ENCODE peak calls at places on chromosome 11, in four cellular contexts. J is thoracic aorta, L is kidney epithelial cell, S is astrocyte of the cerebellum. G is an unnamed sample.
A peak's percentile ranks its signal among the peaks of the same experiment; 100 is the strongest.

GRCh38 chr11:46429709-46430108 is 38.1 kb upstream of the CHRM4 start:
- DNase-seq in J (no peak), S (no peak), L (no peak), G (no peak)

GRCh38 chr11:64388911-64389310 is 29.9 kb downstream of the RPS6KA4 start:
- DNase-seq in J (no peak), S (no peak), L (no peak), G (no peak)

GRCh38 chr11:17735823-17736772 is 1.5 kb downstream of the KCNC1 start:
- DNase-seq in J (no peak), L (no peak), S (no peak), G (no peak)

GRCh38 chr11:14357843-14358728 is 897 bp downstream of the RRAS2 start:
- DNase-seq in L (no peak), S (peak; percentile 20), J (no peak), G (peak; percentile 57)

GRCh38 chr11:1772270-1773130 is 8.8 kb upstream of the CTSD start:
- DNase-seq in J (peak; percentile 53), S (peak; percentile 75), L (peak; percentile 91), G (no peak)

GRCh38 chr11:134666273-134667174 is 254.5 kb upstream of the B3GAT1 start:
- DNase-seq in J (no peak), S (no peak), L (no peak), G (no peak)

GRCh38 chr11:34604216-34604615 is 16.7 kb upstream of the EHF start:
- DNase-seq in S (no peak), L (no peak), J (no peak), G (no peak)

GRCh38 chr11:10181811-10182210 is 112.2 kb downstream of the SBF2 start:
- DNase-seq in J (no peak), S (peak; percentile 15), L (peak; percentile 16), G (peak; percentile 16)

GRCh38 chr11:45079075-45079444 is 67.4 kb upstream of the PRDM11 start:
- DNase-seq in S (no peak), L (no peak), J (no peak), G (no peak)

GRCh38 chr11:119416606-119417580 is 6.1 kb downstream of the THY1 start:
- DNase-seq in J (no peak), S (no peak), L (no peak), G (no peak)

GRCh38 chr11:121648306-121648705 is 195.5 kb upstream of the SORL1-AS1 start:
- DNase-seq in L (no peak), J (no peak), S (no peak), G (no peak)

GRCh38 chr11:83087035-83087434 is 15.3 kb upstream of the RAB30 start:
- DNase-seq in L (no peak), J (no peak), S (no peak), G (no peak)

GRCh38 chr11:64120951-64121569 is 44.9 kb downstream of the MACROD1 start:
- DNase-seq in J (no peak), L (no peak), S (no peak), G (no peak)

GRCh38 chr11:27563201-27563600 is 56.6 kb upstream of the LIN7C start:
- DNase-seq in L (no peak), S (no peak), J (no peak), G (no peak)

GRCh38 chr11:19954899-19955298 is 205.4 kb downstream of the DBX1 start:
- DNase-seq in J (no peak), L (no peak), S (no peak), G (no peak)

GRCh38 chr11:75445315-75445953 is 12.4 kb upstream of the KLHL35 start:
- DNase-seq in J (no peak), L (no peak), S (peak; percentile 11), G (peak; percentile 54)

GRCh38 chr11:69218271-69218682 is 62.5 kb downstream of the SMIM38 start:
- DNase-seq in S (no peak), J (no peak), L (no peak), G (no peak)

GRCh38 chr11:3920148-3920852 is 64.8 kb downstream of the STIM1 start:
- DNase-seq in L (no peak), S (no peak), J (no peak), G (peak; percentile 76)

GRCh38 chr11:75626692-75627536 is 41.9 kb downstream of the MAP6 start:
- DNase-seq in L (no peak), S (no peak), J (no peak), G (no peak)

GRCh38 chr11:75507571-75507970 is 18.2 kb downstream of the GDPD5 start:
- DNase-seq in J (no peak), S (no peak), L (no peak), G (no peak)

GRCh38 chr11:68959465-68960298 is 21.1 kb downstream of the MRGPRD start:
- DNase-seq in L (no peak), S (no peak), J (no peak), G (no peak)

GRCh38 chr11:109423860-109424190 is 1.8 kb downstream of the C11orf87 start:
- DNase-seq in L (no peak), S (no peak), J (no peak), G (no peak)

GRCh38 chr11:77127969-77128691 is at the start of gene MYO7A:
- DNase-seq in L (peak; percentile 29), S (no peak), J (no peak), G (no peak)

GRCh38 chr11:20536784-20537183 is 62.6 kb upstream of the SLC6A5 start:
- DNase-seq in J (no peak), L (no peak), S (no peak), G (no peak)

GRCh38 chr11:114847599-114847998 is 169.3 kb downstream of the NXPE2 start:
- DNase-seq in S (no peak), J (no peak), L (no peak), G (no peak)

GRCh38 chr11:120131941-120132644 is 5.8 kb downstream of the TRIM29 start:
- DNase-seq in S (no peak), J (no peak), L (no peak), G (no peak)

GRCh38 chr11:1034456-1035295 is 1.8 kb downstream of the MUC6 start:
- DNase-seq in S (no peak), J (no peak), L (no peak), G (no peak)

GRCh38 chr11:1401656-1402221 is 12.0 kb downstream of the BRSK2 start:
- DNase-seq in L (peak; percentile 10), S (peak; percentile 24), J (no peak), G (peak; percentile 28)

GRCh38 chr11:128894685-128895084 is 3.5 kb downstream of the KCNJ5 start:
- DNase-seq in J (no peak), L (no peak), S (no peak), G (no peak)

GRCh38 chr11:84536456-84536855 is 1090.7 kb downstream of the DLG2 start:
- DNase-seq in J (no peak), L (no peak), S (no peak), G (no peak)

GRCh38 chr11:128886401-128887119 is 4.6 kb upstream of the KCNJ5 start:
- DNase-seq in J (no peak), L (no peak), S (no peak), G (no peak)

GRCh38 chr11:59510917-59511589 is at the start of gene OR4D9:
- DNase-seq in L (no peak), S (no peak), J (no peak), G (peak; percentile 20)

GRCh38 chr11:97269527-97269926 is 879.7 kb downstream of the JRKL start:
- DNase-seq in L (no peak), J (no peak), S (no peak), G (peak; percentile 8)

GRCh38 chr11:61773356-61773755 is 19.0 kb downstream of the TMEM258 start:
- DNase-seq in S (no peak), J (no peak), L (no peak), G (no peak)

GRCh38 chr11:47918882-47919495 is 61.4 kb upstream of the PTPRJ start:
- DNase-seq in S (no peak), L (no peak), J (no peak), G (no peak)

GRCh38 chr11:125457814-125458343 is 38.2 kb downstream of the FEZ1 start:
- DNase-seq in S (peak; percentile 72), L (no peak), J (peak; percentile 32), G (no peak)

GRCh38 chr11:85889676-85890579 is 34.7 kb downstream of the CCDC83 start:
- DNase-seq in S (peak; percentile 74), L (peak; percentile 84), J (no peak), G (no peak)

GRCh38 chr11:111362887-111363411 is 16.1 kb downstream of the POU2AF1 start:
- DNase-seq in S (no peak), J (no peak), L (no peak), G (peak; percentile 6)

DNA sequence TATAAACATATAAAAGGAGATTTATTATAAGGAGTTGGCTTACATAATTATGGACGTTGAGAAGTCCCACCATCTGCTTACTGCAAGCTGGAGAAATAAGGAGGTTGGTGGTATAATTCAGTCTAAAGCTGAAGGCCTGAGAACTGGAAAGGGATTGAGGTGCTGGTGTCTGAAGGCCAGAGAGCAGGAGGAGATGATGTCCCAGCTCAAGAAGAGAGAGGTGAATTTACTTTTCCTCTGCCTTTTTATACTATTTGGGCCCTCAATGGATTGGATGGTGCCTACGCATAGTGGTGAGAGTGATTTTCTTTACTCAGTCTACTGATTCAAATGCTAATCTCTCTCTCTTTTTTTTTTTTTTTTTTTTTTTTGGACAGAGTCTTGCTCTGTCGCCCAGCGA is 1.3 kb upstream of the ZNF202 start:
- DNase-seq in S (no peak), J (no peak), L (no peak), G (no peak)
- H3K4me3 ChIP-seq in S (no peak overlapping the region), J (peak overlapping the region; percentile 96), L (no peak overlapping the region), G (no peak overlapping the region)

DNA sequence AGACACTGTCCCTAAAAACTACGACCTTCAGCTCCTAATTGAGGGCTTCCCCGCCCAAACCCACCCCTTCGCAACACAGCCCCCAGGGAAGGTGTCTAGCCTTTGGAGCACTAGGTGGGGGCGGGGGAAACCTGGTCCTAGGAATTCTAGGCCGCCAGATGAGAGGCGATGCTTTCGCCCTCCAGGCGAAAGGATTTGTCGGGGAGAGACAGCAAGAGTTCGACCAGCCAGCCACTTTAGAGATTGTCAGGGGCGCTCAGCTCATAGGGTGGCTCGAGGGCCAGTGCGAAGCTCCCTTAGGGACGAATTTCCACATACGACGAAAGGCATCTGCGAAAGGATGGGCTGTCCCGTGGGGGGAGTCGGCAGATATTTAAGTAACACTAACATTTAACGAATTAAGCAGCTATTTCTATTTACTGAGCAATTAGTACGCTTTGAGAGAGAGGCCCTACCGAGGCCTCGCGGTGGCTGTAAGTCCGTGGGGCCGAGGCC is 5.3 kb downstream of the CD248 start:
- DNase-seq in S (no peak), J (no peak), L (no peak), G (no peak)
- TF ChIP-seq CTCF in S (no peak), J (peak; percentile 78), L (no peak), G (no peak)

GRCh38 chr11:67517784-67518552 is 5.3 kb downstream of the CABP2 start:
- DNase-seq in J (no peak), L (no peak), S (no peak), G (no peak)
- H3K4me3 ChIP-seq in J (no peak overlapping the region), L (no peak overlapping the region), S (no peak overlapping the region), G (no peak overlapping the region)

GRCh38 chr11:104803770-104804169 is 94.5 kb downstream of the CASP12 start:
- DNase-seq in L (no peak), S (no peak), J (no peak), G (no peak)
- TF ChIP-seq CTCF in L (no peak), S (no peak), J (no peak), G (no peak)

G was measured in GM12865.